ENCODE peak calls at places on chromosomes 5 and 9, in ten cellular contexts. U is CD8-positive, alpha-beta memory T cell; Y is effector memory CD4-positive, alpha-beta T cell; L is GM23248; P is IMR-90; R is lower leg skin; O is neuronal stem cell; G is tibial nerve; J is kidney epithelial cell; B is GM12865. H is an unnamed sample.

GRCh38 chr5:127599321-127599720 is 49.6 kb upstream of the CTXN3 start:
- DNase-seq in J (no peak), Y (no peak), O (no peak), U (no peak), R (no peak), P (no peak), B (no peak), L (no peak), G (no peak), H (no peak)

GRCh38 chr5:140417235-140417634 is 15.6 kb downstream of the ANKHD1 start:
- DNase-seq in O (no peak), L (no peak), B (no peak), U (no peak), R (no peak), Y (no peak), J (no peak), G (no peak), P (no peak), H (no peak)

GRCh38 chr5:82749453-82749852 is 327.7 kb downstream of the TMEM167A start:
- DNase-seq in P (no peak), B (no peak), R (no peak), Y (no peak), O (no peak), U (no peak), G (no peak), J (no peak), L (no peak), H (no peak)

GRCh38 chr5:71757590-71758543 is 38.8 kb downstream of the CARTPT start:
- DNase-seq in J (no peak), L (peak), G (peak), P (peak), B (peak), Y (no peak), O (peak), R (peak), U (peak), H (peak)

GRCh38 chr5:180589771-180590542 is 1.3 kb downstream of the SCGB3A1 start:
- DNase-seq in O (no peak), L (no peak), R (no peak), Y (no peak), G (no peak), U (no peak), J (no peak), P (no peak), B (peak), H (no peak)

GRCh38 chr5:270340-270739 is 1.1 kb upstream of the PDCD6 start:
- DNase-seq in J (no peak), U (no peak), Y (no peak), B (no peak), L (no peak), O (no peak), P (no peak), R (no peak), G (no peak), H (no peak)

GRCh38 chr5:103205991-103206700 is 52.4 kb upstream of the MACIR start:
- DNase-seq in P (no peak), G (no peak), B (no peak), O (no peak), R (no peak), Y (no peak), J (no peak), L (no peak), U (no peak), H (no peak)

GRCh38 chr5:66932446-66932845 is 264.2 kb downstream of the CD180 start:
- DNase-seq in L (peak), G (no peak), P (no peak), O (no peak), Y (no peak), U (no peak), R (no peak), B (no peak), J (no peak), H (no peak)

GRCh38 chr5:83408719-83409118 is 62.8 kb upstream of the VCAN start:
- DNase-seq in L (no peak), P (no peak), R (no peak), B (no peak), J (no peak), Y (no peak), U (no peak), G (no peak), O (no peak), H (no peak)

GRCh38 chr9:30411571-30411970 is 1972.9 kb upstream of the ACO1 start:
- DNase-seq in L (no peak), G (no peak), O (no peak), P (no peak), B (no peak), U (no peak), J (no peak), Y (no peak), R (no peak), H (no peak)

GRCh38 chr5:102815560-102816324 is 60.6 kb downstream of the PAM start:
- DNase-seq in P (no peak), Y (no peak), B (no peak), L (peak), R (no peak), J (no peak), U (no peak), O (no peak), G (no peak), H (no peak)

GRCh38 chr9:17665450-17665849 is 86.6 kb downstream of the SH3GL2 start:
- DNase-seq in U (no peak), J (no peak), R (no peak), L (no peak), B (no peak), G (no peak), P (no peak), O (no peak), Y (no peak), H (no peak)

GRCh38 chr5:174311531-174312269 is 266.2 kb downstream of the NSG2 start:
- DNase-seq in Y (no peak), J (no peak), B (peak), U (peak), P (peak), R (peak), G (peak), L (peak), O (peak), H (peak)

GRCh38 chr5:19497229-19497815 is 490.7 kb downstream of the CDH18 start:
- DNase-seq in J (no peak), R (no peak), L (no peak), O (no peak), Y (no peak), P (no peak), B (no peak), U (no peak), G (no peak), H (no peak)

GRCh38 chr5:68189613-68190012 is 25.9 kb upstream of the PIK3R1 start:
- DNase-seq in P (no peak), G (no peak), Y (no peak), O (no peak), L (no peak), B (no peak), U (no peak), R (no peak), J (no peak), H (no peak)

GRCh38 chr5:14444988-14445387 is 136.6 kb upstream of the OTULINL start:
- DNase-seq in B (no peak), O (no peak), L (peak), J (no peak), G (no peak), U (no peak), P (peak), Y (no peak), R (no peak), H (no peak)

GRCh38 chr9:99948896-99949295 is 42.4 kb downstream of the STX17 start:
- DNase-seq in P (no peak), O (no peak), Y (no peak), B (no peak), G (no peak), L (no peak), J (no peak), R (no peak), U (no peak), H (no peak)

GRCh38 chr9:108618906-108619550 is 236.8 kb downstream of the ACTL7B start:
- DNase-seq in B (no peak), J (no peak), L (peak), O (no peak), R (no peak), G (no peak), U (no peak), Y (no peak), P (no peak), H (no peak)

GRCh38 chr5:79829260-79829659 is 139.6 kb downstream of the CMYA5 start:
- DNase-seq in R (no peak), J (no peak), P (no peak), Y (no peak), G (no peak), O (no peak), B (peak), L (peak), U (no peak), H (peak)

GRCh38 chr5:64229163-64229774 is 63.6 kb downstream of the RNF180 start:
- DNase-seq in Y (no peak), L (peak), G (no peak), P (peak), O (peak), J (peak), U (no peak), B (peak), R (no peak), H (peak)

GRCh38 chr9:95834281-95834907 is 41.1 kb upstream of the ERCC6L2 start:
- DNase-seq in L (no peak), B (no peak), U (no peak), O (no peak), R (no peak), J (no peak), G (no peak), P (peak), Y (no peak), H (no peak)

GRCh38 chr5:88984040-88984439 is 101.1 kb upstream of the MEF2C start:
- DNase-seq in U (no peak), L (no peak), R (no peak), J (no peak), O (no peak), Y (no peak), G (no peak), P (no peak), B (no peak), H (no peak)

GRCh38 chr5:93635991-93636390 is 53.0 kb downstream of the NR2F1 start:
- DNase-seq in Y (no peak), O (no peak), G (no peak), P (no peak), R (no peak), J (no peak), B (no peak), U (no peak), L (no peak), H (no peak)

GRCh38 chr9:129756191-129756590 is 3.3 kb upstream of the PTGES start:
- DNase-seq in R (no peak), L (no peak), U (no peak), J (no peak), P (no peak), B (no peak), Y (no peak), O (no peak), G (no peak), H (no peak)

GRCh38 chr9:129751841-129752801 is 721 bp downstream of the PTGES start:
- DNase-seq in Y (no peak), R (peak), O (no peak), J (no peak), P (no peak), G (no peak), U (no peak), L (peak), B (no peak), H (no peak)

GRCh38 chr9:129752915-129753724 is at the start of gene PTGES:
- DNase-seq in B (peak), Y (no peak), R (peak), O (peak), G (peak), U (no peak), J (peak), L (peak), P (peak), H (peak)

GRCh38 chr9:129757045-129757444 is 4.2 kb upstream of the PTGES start:
- DNase-seq in U (no peak), R (no peak), B (peak), L (peak), O (no peak), G (no peak), J (no peak), Y (no peak), P (no peak), H (no peak)

GRCh38 chr9:129755151-129755550 is 2.3 kb upstream of the PTGES start:
- DNase-seq in P (no peak), J (no peak), R (no peak), G (no peak), Y (no peak), L (no peak), B (no peak), O (no peak), U (no peak), H (no peak)
- H3K4me3 ChIP-seq in P (no peak), J (no peak), R (no peak), G (no peak), Y (no peak), L (no peak), B (no peak), O (no peak), U (no peak), H (no peak)

GRCh38 chr5:132259061-132259851 is 1.8 kb downstream of the PDLIM4 start:
- DNase-seq in R (no peak), P (peak), U (no peak), J (no peak), L (peak), Y (no peak), B (no peak), O (no peak), G (peak), H (no peak)

GRCh38 chr5:132261881-132262845 is 4.7 kb downstream of the PDLIM4 start:
- DNase-seq in B (no peak), J (no peak), O (no peak), Y (no peak), P (no peak), U (no peak), G (peak), R (peak), L (no peak), H (no peak)

GRCh38 chr5:132258102-132259060 is 885 bp downstream of the PDLIM4 start:
- DNase-seq in O (no peak), B (no peak), J (no peak), L (peak), Y (no peak), U (no peak), G (peak), P (peak), R (no peak), H (no peak)

GRCh38 chr5:132260714-132261615 is 3.5 kb downstream of the PDLIM4 start:
- DNase-seq in L (peak), G (peak), B (peak), U (no peak), O (no peak), P (peak), R (no peak), J (peak), Y (no peak), H (no peak)

GRCh38 chr5:132260051-132260450 is 2.6 kb downstream of the PDLIM4 start:
- DNase-seq in U (no peak), P (peak), B (no peak), J (no peak), L (peak), R (no peak), G (no peak), Y (no peak), O (no peak), H (no peak)
- H3K4me3 ChIP-seq in U (no peak), P (peak), B (no peak), J (peak), L (peak), R (no peak), G (no peak), Y (no peak), O (no peak), H (no peak)

GRCh38 chr5:54522080-54522479 is 4.5 kb downstream of the SNX18 start:
- DNase-seq in O (no peak), L (peak), B (no peak), G (no peak), Y (no peak), P (no peak), U (no peak), J (no peak), R (no peak), H (no peak)
- H3K4me3 ChIP-seq in O (no peak), L (peak), B (no peak), G (no peak), Y (no peak), P (peak), U (no peak), J (no peak), R (no peak), H (no peak)

DNA sequence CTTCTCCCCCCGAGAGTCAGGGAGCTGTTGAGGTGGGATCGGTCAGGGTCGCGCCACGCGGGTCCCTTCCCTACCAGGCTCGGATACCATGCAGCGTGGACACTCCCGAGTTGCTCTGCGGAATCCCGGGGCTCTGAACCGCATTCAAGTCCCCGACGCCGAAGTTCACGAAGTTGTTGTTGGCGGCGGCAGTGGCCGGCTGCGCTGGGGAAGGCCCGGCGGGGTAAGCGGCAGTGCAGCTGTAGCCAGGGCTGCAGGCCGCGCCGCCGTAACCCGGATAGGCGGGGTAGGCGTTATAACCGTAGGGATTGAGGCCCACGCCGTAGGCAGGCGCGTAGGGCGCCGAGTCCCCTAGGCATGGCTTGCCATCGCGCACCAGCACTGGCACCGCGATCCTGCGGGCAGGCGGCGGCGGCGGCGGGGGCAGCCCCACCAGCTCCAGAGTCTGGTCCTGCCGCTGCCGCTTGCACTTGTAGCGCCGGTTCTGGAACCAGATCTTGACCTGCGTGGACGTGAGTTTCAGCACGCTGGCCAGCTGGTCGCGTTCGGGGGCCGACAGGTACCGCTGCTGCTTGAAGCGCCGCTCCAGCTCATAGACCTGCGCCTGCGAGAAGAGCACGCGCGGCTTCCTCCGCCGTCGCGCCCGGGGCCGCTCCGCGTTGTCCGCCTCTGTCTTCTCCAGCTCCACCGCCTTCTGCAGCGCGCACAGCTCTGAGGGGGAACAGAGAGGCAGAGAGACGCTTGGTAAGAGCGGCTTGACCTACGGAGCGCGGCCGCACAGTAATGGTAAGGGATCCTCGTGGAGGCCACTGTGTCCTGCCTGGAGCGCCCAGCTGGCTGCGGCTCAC is 2.3 kb downstream of the NKX2-5 start:
- DNase-seq in U (no peak), B (no peak), L (peak), J (no peak), P (no peak), G (no peak), R (no peak), Y (no peak), O (no peak), H (no peak)
- H3K4me3 ChIP-seq in U (no peak), B (no peak), L (peak), J (no peak), P (no peak), G (no peak), R (no peak), Y (no peak), O (peak), H (no peak)

GRCh38 chr5:39201160-39201794 is 18.1 kb downstream of the FYB1 start:
- DNase-seq in P (no peak), R (no peak), O (no peak), B (no peak), Y (no peak), U (no peak), G (no peak), J (no peak), L (no peak), H (no peak)
- H3K4me3 ChIP-seq in P (no peak), R (no peak), O (no peak), B (no peak), Y (peak), U (peak), G (no peak), J (no peak), L (no peak), H (peak)

GRCh38 chr9:93110400-93110855 is 14.4 kb downstream of the CARD19 start:
- DNase-seq in U (no peak), B (no peak), Y (no peak), R (no peak), J (no peak), P (no peak), G (no peak), L (no peak), O (no peak), H (no peak)
- H3K4me3 ChIP-seq in U (no peak), B (no peak), Y (no peak), R (no peak), J (no peak), P (no peak), G (no peak), L (no peak), O (no peak), H (no peak)

GRCh38 chr5:1887400-1888360 is 5.0 kb upstream of the IRX4 start:
- DNase-seq in Y (no peak), R (no peak), B (no peak), J (no peak), U (no peak), L (no peak), O (no peak), P (no peak), G (no peak), H (no peak)

GRCh38 chr5:1888541-1889251 is 6.0 kb upstream of the IRX4 start:
- DNase-seq in J (no peak), U (no peak), Y (no peak), B (no peak), L (no peak), G (no peak), P (no peak), R (no peak), O (no peak), H (no peak)

GRCh38 chr5:1885476-1885755 is 2.7 kb upstream of the IRX4 start:
- DNase-seq in R (no peak), J (no peak), G (no peak), P (no peak), U (no peak), L (no peak), O (no peak), B (no peak), Y (no peak), H (no peak)

GRCh38 chr5:1885777-1886633 is 3.3 kb upstream of the IRX4 start:
- DNase-seq in B (no peak), O (no peak), P (no peak), L (no peak), G (no peak), J (no peak), R (no peak), Y (no peak), U (no peak), H (no peak)

DNA sequence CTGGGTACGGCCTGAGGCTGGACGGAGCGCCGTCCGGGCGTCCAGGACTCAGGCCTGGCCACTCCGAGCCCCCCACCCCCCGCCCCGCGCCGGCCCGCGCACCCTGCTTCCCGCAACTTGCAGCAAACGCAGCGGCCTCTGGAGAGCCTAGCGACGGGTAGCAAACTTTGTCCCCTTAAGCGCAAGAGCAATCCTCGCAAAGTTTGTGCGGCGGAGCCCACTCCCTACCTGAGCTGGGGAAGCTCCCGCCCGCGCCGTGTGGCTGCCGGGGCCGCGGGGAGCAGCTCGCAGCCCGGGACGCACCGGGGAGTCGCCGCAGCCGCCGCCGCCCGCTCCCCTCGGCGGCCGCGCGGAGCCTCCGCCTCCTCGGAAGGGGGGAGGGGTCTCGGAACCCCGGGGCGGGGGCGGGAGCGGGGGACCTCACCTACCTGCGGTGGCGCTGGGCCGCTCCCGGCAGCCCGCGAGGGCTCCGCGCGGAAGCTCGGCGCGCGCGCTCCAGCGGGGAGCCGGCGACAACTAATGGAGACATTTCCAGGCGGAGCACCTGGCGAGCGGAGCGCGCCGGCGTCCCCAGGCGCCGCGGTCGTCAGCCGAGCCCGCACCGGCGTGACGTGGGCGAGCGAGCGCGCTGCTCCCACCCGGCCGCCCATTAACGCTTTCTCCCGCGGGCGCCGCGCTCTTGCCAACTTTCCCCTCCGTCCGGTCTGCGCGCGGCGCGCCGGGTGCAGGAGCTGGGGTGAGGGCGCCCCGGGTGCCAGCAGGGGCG is 4.1 kb upstream of the IRX4 start:
- DNase-seq in O (no peak), B (no peak), P (no peak), R (no peak), U (no peak), J (no peak), L (no peak), G (no peak), Y (no peak), H (no peak)
- H3K4me3 ChIP-seq in O (peak), B (no peak), P (no peak), R (peak), U (no peak), J (no peak), L (no peak), G (no peak), Y (no peak), H (no peak)